ENCODE peak calls at places on chromosomes 3 and 15, in four cellular contexts. X is HCT116, E is tibial nerve, P is astrocyte of the spinal cord. F is an unnamed sample.

GRCh38 chr15:85408270-85408746 is 27.9 kb downstream of the AKAP13 start:
- DNase-seq in P (no peak), X (no peak), E (no peak), F (no peak)

GRCh38 chr15:73756390-73756789 is 3.2 kb upstream of the INSYN1 start:
- DNase-seq in E (no peak), X (no peak), P (no peak), F (no peak)

GRCh38 chr3:184399410-184399809 is 19.6 kb downstream of the CHRD start:
- DNase-seq in E (no peak), P (peak; percentile 93), X (no peak), F (no peak)

GRCh38 chr15:76553564-76553963 is 217.0 kb downstream of the ISL2 start:
- DNase-seq in X (no peak), P (no peak), E (no peak), F (no peak)

GRCh38 chr15:90402230-90402629 is 14.2 kb downstream of the IQGAP1 start:
- DNase-seq in P (peak; percentile 85), E (no peak), X (peak; percentile 54), F (no peak)

GRCh38 chr15:32824777-32825176 is 107.0 kb downstream of the GREM1 start:
- DNase-seq in E (no peak), P (peak; percentile 90), X (no peak), F (no peak)

GRCh38 chr3:169914321-169914720 is 2.9 kb downstream of the SAMD7 start:
- DNase-seq in P (peak; percentile 22), X (no peak), E (no peak), F (no peak)

GRCh38 chr3:167901087-167901486 is 165.6 kb downstream of the SERPINI1 start:
- DNase-seq in P (no peak), X (no peak), E (no peak), F (peak; percentile 79)

GRCh38 chr3:42980209-42980608 is 1.1 kb downstream of the GASK1A start:
- DNase-seq in P (no peak), X (no peak), E (no peak), F (no peak)

GRCh38 chr3:100627491-100627890 is 18.1 kb downstream of the ADGRG7 start:
- DNase-seq in P (no peak), X (no peak), E (no peak), F (no peak)

GRCh38 chr3:126704494-126705214 is 614 bp downstream of the CHCHD6 start:
- DNase-seq in X (no peak), E (no peak), P (peak; percentile 15), F (no peak)

GRCh38 chr3:183924956-183925355 is 40.3 kb upstream of the PARL start:
- DNase-seq in P (peak; percentile 68), X (no peak), E (no peak), F (no peak)

GRCh38 chr3:24164967-24165366 is 219.9 kb downstream of the NR1D2 start:
- DNase-seq in E (no peak), X (no peak), P (no peak), F (peak; percentile 25)

GRCh38 chr3:5565026-5565425 is 377.5 kb downstream of the EDEM1 start:
- DNase-seq in E (no peak), P (no peak), X (no peak), F (no peak)

GRCh38 chr15:33565099-33565498 is 254.3 kb downstream of the RYR3 start:
- DNase-seq in X (no peak), E (no peak), P (peak; percentile 74), F (no peak)

GRCh38 chr15:27933562-27933961 is 165.6 kb downstream of the OCA2 start:
- DNase-seq in E (no peak), X (no peak), P (no peak), F (no peak)

GRCh38 chr3:179526989-179527391 is 35.7 kb upstream of the ACTL6A start:
- DNase-seq in P (peak; percentile 80), E (no peak), X (no peak), F (no peak)

GRCh38 chr3:107841864-107842263 is 249.0 kb downstream of the CD47 start:
- DNase-seq in X (no peak), E (no peak), P (no peak), F (no peak)

GRCh38 chr3:42014443-42014945 is 52.6 kb upstream of the ULK4 start:
- DNase-seq in X (no peak), P (peak; percentile 39), E (no peak), F (no peak)

GRCh38 chr3:141123677-141124410 is 72.7 kb downstream of the SPSB4 start:
- DNase-seq in P (no peak), E (no peak), X (no peak), F (no peak)

GRCh38 chr3:9224490-9224889 is 25.0 kb downstream of the SRGAP3 start:
- DNase-seq in E (no peak), P (no peak), X (no peak), F (no peak)

GRCh38 chr3:13668136-13668535 is 119.2 kb downstream of the FBLN2 start:
- DNase-seq in P (no peak), X (no peak), E (no peak), F (no peak)

GRCh38 chr15:85354948-85355347 is 25.5 kb upstream of the AKAP13 start:
- DNase-seq in X (no peak), E (no peak), P (no peak), F (no peak)

GRCh38 chr3:72683068-72683467 is 165.2 kb downstream of the SHQ1 start:
- DNase-seq in P (no peak), E (no peak), X (no peak), F (no peak)

GRCh38 chr3:49793486-49794085 is 6.1 kb downstream of the CDHR4 start:
- DNase-seq in P (no peak), X (no peak), E (no peak), F (no peak)

GRCh38 chr3:101842935-101843330 is 6.4 kb upstream of the NFKBIZ start:
- DNase-seq in P (no peak), X (no peak), E (no peak), F (no peak)

GRCh38 chr3:308597-309321 is 112.2 kb downstream of the CHL1 start:
- DNase-seq in E (no peak), P (peak; percentile 0), X (no peak), F (no peak)

GRCh38 chr15:72751751-72752455 is 31.7 kb downstream of the ADPGK start:
- DNase-seq in E (no peak), X (no peak), P (peak; percentile 21), F (no peak)

GRCh38 chr15:52114256-52114655 is 1.7 kb upstream of the BCL2L10 start:
- DNase-seq in X (no peak), E (no peak), P (no peak), F (no peak)

GRCh38 chr15:52113708-52114107 is 1.1 kb upstream of the BCL2L10 start:
- DNase-seq in E (no peak), X (no peak), P (no peak), F (no peak)

GRCh38 chr15:52111517-52112202 is 915 bp downstream of the BCL2L10 start:
- DNase-seq in E (no peak), P (no peak), X (no peak), F (no peak)

GRCh38 chr15:52113246-52113645 is 671 bp upstream of the BCL2L10 start:
- DNase-seq in P (no peak), X (no peak), E (no peak), F (no peak)

DNA sequence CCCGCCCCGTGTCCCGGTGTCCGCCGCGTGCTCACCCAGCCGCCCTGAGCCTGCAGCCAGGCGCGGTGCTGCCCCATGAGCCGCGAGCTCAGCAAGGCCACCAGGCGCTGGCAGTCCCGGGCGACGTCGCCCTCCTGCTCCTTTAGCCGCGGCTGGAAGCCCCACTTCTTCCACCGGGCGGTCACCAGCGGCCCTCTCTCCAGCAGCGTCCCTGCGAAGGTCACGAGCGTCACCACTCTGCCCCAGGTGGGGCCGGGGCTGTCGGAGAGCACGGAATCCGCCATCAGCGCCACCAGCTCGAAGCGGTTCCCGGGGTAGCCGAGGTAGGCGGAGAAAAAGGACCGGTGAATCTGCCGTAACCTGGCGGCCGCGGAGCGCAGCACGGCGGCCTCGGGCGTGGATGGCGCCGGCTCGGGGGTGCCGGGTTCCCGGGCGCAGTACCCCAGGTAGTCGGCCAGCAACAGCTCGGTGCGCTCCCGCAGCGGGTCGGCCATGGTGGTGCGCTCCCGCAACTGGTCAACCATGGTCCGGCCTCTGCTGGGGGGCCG is 298 bp downstream of the BCL2L10 start:
- DNase-seq in E (no peak), X (no peak), P (no peak), F (no peak)
- TF ChIP-seq CTCF in E (no peak), X (no peak), P (no peak), F (no peak)

DNA sequence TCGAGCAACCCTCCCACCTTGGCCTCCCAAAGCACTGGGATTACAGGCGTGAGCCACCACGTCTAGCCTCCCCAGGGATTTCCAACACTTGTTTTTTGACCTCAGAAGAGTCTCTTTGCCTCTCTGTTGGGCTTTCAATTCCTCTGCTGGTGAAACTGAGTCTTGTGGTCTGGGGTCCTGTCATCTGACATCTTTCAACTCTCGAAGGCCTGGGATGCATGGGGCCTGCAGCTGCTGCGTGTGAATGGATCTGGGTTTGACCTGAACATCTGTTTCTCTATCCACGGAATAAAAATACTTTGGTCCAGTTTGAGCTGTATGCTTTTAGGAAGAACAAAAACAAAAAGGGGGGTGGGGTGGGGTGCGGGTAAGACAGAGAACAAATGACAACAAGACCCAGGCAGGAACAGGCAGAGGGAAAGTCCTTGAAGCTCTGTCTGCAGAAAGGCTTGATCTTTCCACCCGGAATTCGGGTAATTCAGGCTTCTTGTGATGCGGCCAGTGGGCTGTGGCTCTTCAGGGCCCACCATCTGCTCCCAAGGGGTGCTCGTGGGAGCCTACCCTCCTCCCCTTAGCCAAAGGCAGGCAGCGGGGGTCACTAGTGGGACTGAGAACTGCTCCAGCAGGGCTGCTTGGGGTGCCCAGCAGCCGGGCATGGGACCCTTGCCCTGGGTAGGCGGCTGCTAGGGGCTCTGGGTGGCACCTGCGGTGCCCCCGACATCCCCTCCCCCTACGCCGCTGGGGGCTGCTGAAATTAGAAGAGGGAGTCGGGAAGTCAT is 71.5 kb downstream of the SLC12A8 start:
- DNase-seq in P (peak; percentile 44), X (no peak), E (no peak), F (no peak)
- H3K4me3 ChIP-seq in P (no peak overlapping the region), X (no peak overlapping the region), E (peak overlapping the region; percentile 29), F (no peak overlapping the region)

DNA sequence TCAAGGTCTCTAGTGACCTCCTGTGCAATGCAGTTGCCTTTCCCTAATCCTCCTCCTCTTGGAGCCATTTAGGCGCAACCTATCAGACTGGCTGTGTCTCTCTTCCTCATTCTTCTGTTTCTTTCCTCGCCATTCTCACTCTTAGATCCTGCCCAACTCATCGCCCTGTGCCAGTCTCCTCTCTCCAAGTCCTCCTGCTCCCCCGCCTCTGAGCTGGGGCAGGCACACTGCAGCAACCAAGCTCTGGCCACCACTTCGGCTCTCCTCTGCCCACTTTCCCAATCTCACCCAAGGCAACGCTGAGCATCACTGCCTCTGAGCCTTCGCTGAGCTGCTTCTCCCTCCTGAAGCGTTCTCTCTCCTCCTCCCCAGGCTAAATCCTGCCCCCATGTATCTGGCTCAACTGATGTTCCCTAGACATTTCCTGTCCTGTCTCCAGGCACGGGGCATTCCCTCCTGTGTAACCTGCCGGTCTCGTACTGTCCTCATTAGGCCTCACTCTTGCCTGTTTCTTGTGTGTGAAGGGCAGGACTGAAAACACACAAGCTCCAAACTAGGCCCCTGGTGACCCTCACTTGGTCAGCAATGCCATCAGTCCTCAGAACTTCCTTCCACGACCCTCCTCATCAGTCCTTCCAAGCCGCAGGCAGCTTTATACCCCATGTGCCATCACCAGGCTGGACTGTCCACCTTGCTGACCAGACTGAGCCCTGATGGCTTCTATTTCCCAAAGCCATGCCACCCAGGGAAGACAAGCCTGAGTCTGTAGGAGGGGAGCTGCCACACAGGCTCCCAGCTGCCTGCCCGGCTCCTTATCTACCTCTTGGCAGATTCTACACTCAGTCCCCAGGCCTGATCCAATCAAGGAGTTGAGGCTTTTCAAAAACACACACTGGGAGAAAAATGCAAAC is 85.6 kb downstream of the SEC22A start:
- DNase-seq in P (no peak), X (no peak), E (no peak), F (no peak)
- TF ChIP-seq CTCF in P (no peak), X (no peak), E (no peak), F (no peak)

GRCh38 chr3:67509471-67510075 is 144.8 kb downstream of the SUCLG2 start:
- DNase-seq in X (no peak), E (no peak), P (no peak), F (no peak)
- H3K4me3 ChIP-seq in X (no peak overlapping the region), E (no peak overlapping the region), P (no peak overlapping the region), F (no peak overlapping the region)

GRCh38 chr15:66047321-66048024 is 178.2 kb downstream of the RAB11A start:
- DNase-seq in X (no peak), E (no peak), P (no peak), F (no peak)
- TF ChIP-seq CTCF in X (no peak), E (no peak), P (no peak), F (no peak)

F was measured in LNCaP clone FGC.